ENCODE peak calls at places on chromosomes 3 and 15, in seven cellular contexts. Z, O, P, T, D, B and U are unnamed samples.
A peak's percentile ranks its signal among the peaks of the same experiment; 100 is the strongest.

GRCh38 chr3:134423153-134423552 is 48.9 kb upstream of the AMOTL2 start:
- DNase-seq in Z (no peak), O (no peak), P (peak; percentile 73), T (no peak), D (no peak), B (no peak), U (peak; percentile 84)

GRCh38 chr3:13148561-13149330 is 75.5 kb upstream of the IQSEC1 start:
- DNase-seq in Z (no peak), O (no peak), P (no peak), T (no peak), D (no peak), B (no peak), U (no peak)

GRCh38 chr3:184785856-184786255 is 26.1 kb upstream of the VPS8 start:
- DNase-seq in Z (no peak), O (no peak), P (no peak), T (no peak), D (no peak), B (no peak), U (peak; percentile 65)

GRCh38 chr3:15440891-15441290 is 13.5 kb downstream of the EAF1 start:
- DNase-seq in Z (no peak), O (no peak), P (no peak), T (peak; percentile 76), D (peak; percentile 7), B (no peak), U (peak; percentile 38)

GRCh38 chr3:12301513-12301912 is 12.6 kb downstream of the PPARG start:
- DNase-seq in Z (no peak), O (no peak), P (no peak), T (no peak), D (no peak), B (no peak), U (no peak)

GRCh38 chr3:195097331-195098255 is 173.4 kb downstream of the XXYLT1 start:
- DNase-seq in Z (no peak), O (no peak), P (no peak), T (peak; percentile 97), D (no peak), B (no peak), U (no peak)

GRCh38 chr3:73351423-73352071 is 273.2 kb downstream of the PDZRN3 start:
- DNase-seq in Z (no peak), O (no peak), P (no peak), T (no peak), D (peak; percentile 79), B (no peak), U (peak; percentile 32)

GRCh38 chr3:6861989-6862879 is 1.3 kb downstream of the GRM7 start:
- DNase-seq in Z (no peak), O (no peak), P (no peak), T (no peak), D (no peak), B (no peak), U (no peak)

GRCh38 chr3:101829066-101829830 is 20.1 kb upstream of the NFKBIZ start:
- DNase-seq in Z (peak; percentile 68), O (no peak), P (peak; percentile 62), T (peak; percentile 44), D (peak; percentile 48), B (no peak), U (peak; percentile 64)

GRCh38 chr15:91866971-91867372 is 13.5 kb downstream of the SLCO3A1 start:
- DNase-seq in Z (peak; percentile 59), O (no peak), P (no peak), T (peak; percentile 81), D (no peak), B (peak; percentile 40), U (peak; percentile 18)

GRCh38 chr3:104564045-104564643 is 802.6 kb upstream of the ALCAM start:
- DNase-seq in Z (no peak), O (no peak), P (peak; percentile 15), T (peak; percentile 50), D (peak; percentile 89), B (no peak), U (peak; percentile 56)

GRCh38 chr15:92619380-92620101 is 36.0 kb downstream of the FAM174B start:
- DNase-seq in Z (no peak), O (peak; percentile 39), P (no peak), T (no peak), D (peak; percentile 39), B (no peak), U (peak; percentile 76)

GRCh38 chr3:156579427-156579851 is 24.5 kb upstream of the SSR3 start:
- DNase-seq in Z (no peak), O (no peak), P (no peak), T (peak; percentile 91), D (no peak), B (no peak), U (no peak)

GRCh38 chr3:190883973-190884832 is 21.7 kb upstream of the GMNC start:
- DNase-seq in Z (no peak), O (peak; percentile 52), P (peak; percentile 9), T (peak; percentile 63), D (peak; percentile 63), B (no peak), U (peak; percentile 61)

GRCh38 chr3:127113571-127113891 is 79.4 kb upstream of the PRR23E start:
- DNase-seq in Z (no peak), O (no peak), P (no peak), T (no peak), D (no peak), B (no peak), U (no peak)

GRCh38 chr15:100768501-100768931 is 111.1 kb upstream of the ALDH1A3 start:
- DNase-seq in Z (no peak), O (no peak), P (no peak), T (no peak), D (no peak), B (no peak), U (no peak)

GRCh38 chr3:59101091-59101738 is 51.4 kb upstream of the CFAP20DC start:
- DNase-seq in Z (no peak), O (no peak), P (peak; percentile 9), T (peak; percentile 94), D (no peak), B (no peak), U (peak; percentile 7)

GRCh38 chr3:124142389-124142970 is 150.6 kb upstream of the ROPN1 start:
- DNase-seq in Z (no peak), O (no peak), P (no peak), T (no peak), D (no peak), B (no peak), U (no peak)

GRCh38 chr15:60477991-60478632 is 830 bp downstream of the ICE2 start:
- DNase-seq in Z (no peak), O (no peak), P (no peak), T (peak; percentile 39), D (no peak), B (no peak), U (peak; percentile 34)

GRCh38 chr3:62332771-62333381 is 40.5 kb downstream of the FEZF2 start:
- DNase-seq in Z (no peak), O (peak; percentile 18), P (peak; percentile 9), T (peak; percentile 12), D (peak; percentile 23), B (no peak), U (peak; percentile 26)

GRCh38 chr3:64908292-64908691 is 220.5 kb upstream of the ADAMTS9 start:
- DNase-seq in Z (no peak), O (no peak), P (no peak), T (peak; percentile 55), D (no peak), B (no peak), U (no peak)

GRCh38 chr3:114308377-114308776 is 14.5 kb downstream of the TIGIT start:
- DNase-seq in Z (no peak), O (no peak), P (no peak), T (no peak), D (no peak), B (no peak), U (no peak)

GRCh38 chr3:61111764-61112163 is 139.5 kb downstream of the FHIT start:
- DNase-seq in Z (no peak), O (no peak), P (no peak), T (no peak), D (no peak), B (no peak), U (no peak)

GRCh38 chr3:170426240-170426797 is 7.7 kb downstream of the CLDN11 start:
- DNase-seq in Z (no peak), O (peak; percentile 71), P (no peak), T (no peak), D (no peak), B (no peak), U (no peak)

GRCh38 chr15:37520882-37521281 is 413.6 kb upstream of the TMCO5A start:
- DNase-seq in Z (no peak), O (no peak), P (no peak), T (no peak), D (no peak), B (no peak), U (no peak)

DNA sequence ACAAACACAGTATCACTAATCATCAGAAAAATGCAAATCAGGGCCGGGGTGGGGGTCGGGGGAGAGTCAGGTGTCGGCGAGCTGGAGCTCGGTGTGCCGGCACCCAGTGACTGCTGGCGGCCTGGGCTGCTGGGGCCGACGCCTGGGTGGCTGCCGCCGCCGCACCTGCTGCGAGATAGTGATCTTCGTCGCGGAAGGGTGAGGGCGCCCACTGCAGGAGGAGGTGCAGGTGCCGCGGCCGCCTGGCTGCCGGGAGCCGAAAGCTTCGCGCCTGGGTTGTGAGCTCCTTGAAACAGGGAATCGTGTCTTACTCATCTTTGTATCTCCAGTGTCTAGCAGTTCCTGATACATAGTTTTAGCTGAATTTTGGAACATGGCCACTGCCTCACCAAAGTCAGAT is 64.0 kb upstream of the CPOX start:
- DNase-seq in Z (no peak), O (no peak), P (no peak), T (peak; percentile 29), D (no peak), B (no peak), U (no peak)
- TF ChIP-seq CTCF in Z (no peak), O (no peak), P (no peak), T (peak; percentile 66), D (no peak), B (peak; percentile 38), U (no peak)

GRCh38 chr3:54999159-54999558 is 71.3 kb upstream of the LRTM1 start:
- DNase-seq in Z (no peak), O (peak; percentile 95), P (peak; percentile 62), T (peak; percentile 75), D (no peak), B (no peak), U (peak; percentile 86)
- H3K4me3 ChIP-seq in Z (no peak overlapping the region), O (no peak overlapping the region), P (no peak overlapping the region), T (no peak overlapping the region), D (no peak overlapping the region), B (no peak overlapping the region), U (no peak overlapping the region)

GRCh38 chr15:79849789-79850188 is 47.0 kb downstream of the MTHFS start:
- DNase-seq in Z (no peak), O (peak; percentile 29), P (peak; percentile 41), T (peak; percentile 22), D (peak; percentile 69), B (no peak), U (peak; percentile 58)
- TF ChIP-seq CTCF in Z (peak; percentile 37), O (peak; percentile 83), P (peak; percentile 77), T (peak; percentile 22), D (peak; percentile 44), B (peak; percentile 70), U (peak; percentile 94)

GRCh38 chr3:94062513-94063404 is at the start of the genes DHFR2 and NSUN3:
- DNase-seq in Z (peak; percentile 91), O (peak; percentile 95), P (peak; percentile 96), T (peak; percentile 96), D (peak; percentile 96), B (peak; percentile 66), U (peak; percentile 98)

GRCh38 chr3:94066829-94067470 is 4.1 kb downstream of the NSUN3 start:
- DNase-seq in Z (no peak), O (no peak), P (no peak), T (no peak), D (no peak), B (no peak), U (no peak)

GRCh38 chr3:94063497-94064119 is 747 bp downstream of the NSUN3 start:
- DNase-seq in Z (no peak), O (no peak), P (no peak), T (no peak), D (no peak), B (no peak), U (peak; percentile 15)

GRCh38 chr3:94065819-94066218 is 3.0 kb downstream of the NSUN3 start:
- DNase-seq in Z (no peak), O (no peak), P (no peak), T (no peak), D (no peak), B (no peak), U (no peak)

GRCh38 chr3:94064243-94064642 is 1.4 kb downstream of the NSUN3 start:
- DNase-seq in Z (no peak), O (no peak), P (no peak), T (no peak), D (no peak), B (no peak), U (no peak)
- H3K4me3 ChIP-seq in Z (peak overlapping the region; percentile 74), O (no peak overlapping the region), P (no peak overlapping the region), T (no peak overlapping the region), D (no peak overlapping the region), B (peak overlapping the region; percentile 92), U (no peak overlapping the region)